ENCODE peak calls at places on chromosomes 3 and 15, in eight cellular contexts. B is A549, Q is WTC11, O is SK-N-SH, F is K562, U is endothelial cell of umbilical vein, W is GM12878, T is HCT116. N is an unnamed sample.

GRCh38 chr3:153614563-153614962 is 452.5 kb downstream of the RAP2B start:
- DNase-seq in W (no peak), B (peak), U (peak), F (no peak), T (peak), O (no peak), Q (no peak), N (no peak)

GRCh38 chr3:134031620-134031915 is 1.8 kb upstream of the SLCO2A1 start:
- DNase-seq in W (no peak), B (no peak), Q (no peak), F (no peak), T (no peak), U (no peak), O (no peak), N (no peak)

GRCh38 chr3:44125882-44126281 is 115.8 kb upstream of the TOPAZ1 start:
- DNase-seq in F (no peak), Q (no peak), B (no peak), O (no peak), T (no peak), U (no peak), W (no peak), N (no peak)

GRCh38 chr3:192409838-192410683 is 317.3 kb downstream of the FGF12 start:
- DNase-seq in W (no peak), B (peak), Q (peak), F (no peak), T (no peak), U (peak), O (no peak), N (no peak)

GRCh38 chr15:66715181-66715624 is 13.2 kb downstream of the SMAD6 start:
- DNase-seq in W (no peak), F (no peak), B (no peak), O (peak), T (no peak), U (no peak), Q (no peak), N (no peak)

GRCh38 chr3:133578548-133579191 is 5.2 kb downstream of the CDV3 start:
- DNase-seq in B (peak), Q (no peak), U (peak), O (peak), W (no peak), T (peak), F (peak), N (peak)

GRCh38 chr15:60362318-60363023 is 35.3 kb downstream of the ANXA2 start:
- DNase-seq in F (peak), T (no peak), W (no peak), Q (no peak), B (peak), U (no peak), O (no peak), N (peak)

GRCh38 chr3:115788921-115789470 is 165.7 kb downstream of the GAP43 start:
- DNase-seq in T (peak), F (no peak), O (no peak), Q (no peak), B (peak), U (no peak), W (no peak), N (no peak)

GRCh38 chr3:30199096-30199734 is 407.2 kb upstream of the TGFBR2 start:
- DNase-seq in O (peak), F (peak), B (peak), W (no peak), U (peak), T (peak), Q (peak), N (peak)

GRCh38 chr15:52233405-52233804 is 42.2 kb upstream of the GNB5 start:
- DNase-seq in U (no peak), W (no peak), Q (no peak), F (no peak), T (no peak), O (no peak), B (no peak), N (peak)

GRCh38 chr3:72947715-72948507 is 48.7 kb upstream of the PPP4R2 start:
- DNase-seq in O (no peak), U (no peak), B (no peak), Q (no peak), T (no peak), W (no peak), F (no peak), N (no peak)

GRCh38 chr3:11522398-11522715 is 121.4 kb downstream of the VGLL4 start:
- DNase-seq in W (no peak), U (no peak), B (no peak), F (no peak), Q (no peak), O (no peak), T (no peak), N (no peak)

GRCh38 chr15:39079296-39079834 is 501.5 kb upstream of the THBS1 start:
- DNase-seq in T (no peak), O (no peak), W (no peak), Q (no peak), U (peak), B (peak), F (no peak), N (no peak)

DNA sequence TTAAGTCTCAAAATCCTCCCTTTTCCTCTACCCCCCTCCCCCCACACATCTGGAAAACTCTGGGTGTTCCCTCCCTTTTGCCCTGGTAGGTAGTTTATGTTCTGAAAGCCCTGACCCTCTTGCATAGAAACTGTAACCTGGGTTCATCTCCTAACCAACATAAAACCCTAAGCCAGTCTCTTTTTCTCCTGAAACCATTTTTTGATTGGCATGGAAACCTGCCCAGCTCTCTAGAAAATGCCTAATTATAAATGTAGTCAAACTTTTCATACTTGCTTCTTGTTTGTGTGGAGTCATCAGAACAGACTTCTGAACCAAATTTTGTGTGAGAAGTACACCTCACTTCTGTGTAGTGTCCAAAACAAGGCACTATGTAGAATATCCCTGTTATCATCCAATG is 1264.4 kb downstream of the SI start:
- DNase-seq in W (no peak), U (no peak), O (no peak), T (no peak), B (no peak), F (no peak), Q (no peak), N (no peak)
- TF ChIP-seq MAX in W (no peak), U (no peak), O (no peak), T (no peak), B (no peak), F (no peak), Q (no peak), N (no peak)

DNA sequence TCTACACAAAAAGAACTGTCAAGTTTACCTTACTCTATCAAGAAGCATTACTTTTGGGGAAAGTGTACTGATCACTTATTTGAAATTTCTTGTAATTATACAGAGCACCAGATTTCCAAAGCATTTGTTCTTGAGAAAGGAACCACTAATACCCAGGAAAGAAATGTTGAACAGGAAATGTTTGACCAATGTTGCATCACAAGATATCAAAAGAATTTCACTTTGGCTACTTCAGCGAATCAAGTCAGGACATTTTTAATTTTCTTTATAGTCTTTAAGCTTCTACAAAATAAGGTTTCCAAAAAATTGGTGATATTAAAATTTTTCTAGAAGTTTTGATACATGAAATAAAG is 422.0 kb downstream of the MECOM start:
- DNase-seq in F (no peak), Q (no peak), W (no peak), O (no peak), T (no peak), B (no peak), U (peak), N (no peak)
- TF ChIP-seq MAX in F (no peak), Q (no peak), W (no peak), O (no peak), T (no peak), B (no peak), U (no peak), N (no peak)

DNA sequence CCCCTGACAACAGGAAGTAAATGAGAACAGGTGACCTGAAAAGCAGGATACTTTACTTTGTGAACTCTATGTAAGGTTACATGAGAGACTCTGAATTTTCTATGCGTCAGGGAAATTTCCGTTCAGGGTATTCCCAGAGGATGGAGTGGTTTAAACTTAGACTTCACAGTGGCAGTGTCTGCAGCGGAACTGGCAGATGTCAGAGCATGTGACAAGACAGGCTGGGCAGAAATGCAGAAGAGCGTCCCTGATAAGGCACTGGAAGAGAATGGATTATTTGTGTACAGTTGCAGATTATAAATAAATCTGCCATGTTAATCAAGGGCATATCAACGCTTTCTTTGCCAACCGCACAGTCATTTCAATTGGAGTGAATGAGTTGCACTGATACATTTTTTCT is 598.4 kb upstream of the ZNF717 start:
- DNase-seq in Q (no peak), U (no peak), O (peak), T (no peak), B (no peak), W (no peak), F (no peak), N (peak)
- TF ChIP-seq MAX in Q (no peak), U (no peak), O (no peak), T (no peak), B (no peak), W (no peak), F (no peak), N (no peak)

GRCh38 chr3:2096196-2096595 is 2.5 kb upstream of the CNTN4 start:
- DNase-seq in Q (no peak), B (no peak), T (no peak), O (no peak), U (no peak), F (no peak), W (no peak), N (no peak)

GRCh38 chr3:2099779-2100191 is 1.1 kb downstream of the CNTN4 start:
- DNase-seq in Q (no peak), T (no peak), B (no peak), U (no peak), O (no peak), W (no peak), F (no peak), N (no peak)

GRCh38 chr3:2099028-2099671 is 484 bp downstream of the CNTN4 start:
- DNase-seq in B (no peak), F (no peak), U (no peak), W (no peak), Q (no peak), T (no peak), O (peak), N (no peak)

GRCh38 chr3:2097641-2098191 is 950 bp upstream of the CNTN4 start:
- DNase-seq in Q (no peak), U (no peak), T (no peak), O (peak), B (no peak), F (no peak), W (no peak), N (no peak)

DNA sequence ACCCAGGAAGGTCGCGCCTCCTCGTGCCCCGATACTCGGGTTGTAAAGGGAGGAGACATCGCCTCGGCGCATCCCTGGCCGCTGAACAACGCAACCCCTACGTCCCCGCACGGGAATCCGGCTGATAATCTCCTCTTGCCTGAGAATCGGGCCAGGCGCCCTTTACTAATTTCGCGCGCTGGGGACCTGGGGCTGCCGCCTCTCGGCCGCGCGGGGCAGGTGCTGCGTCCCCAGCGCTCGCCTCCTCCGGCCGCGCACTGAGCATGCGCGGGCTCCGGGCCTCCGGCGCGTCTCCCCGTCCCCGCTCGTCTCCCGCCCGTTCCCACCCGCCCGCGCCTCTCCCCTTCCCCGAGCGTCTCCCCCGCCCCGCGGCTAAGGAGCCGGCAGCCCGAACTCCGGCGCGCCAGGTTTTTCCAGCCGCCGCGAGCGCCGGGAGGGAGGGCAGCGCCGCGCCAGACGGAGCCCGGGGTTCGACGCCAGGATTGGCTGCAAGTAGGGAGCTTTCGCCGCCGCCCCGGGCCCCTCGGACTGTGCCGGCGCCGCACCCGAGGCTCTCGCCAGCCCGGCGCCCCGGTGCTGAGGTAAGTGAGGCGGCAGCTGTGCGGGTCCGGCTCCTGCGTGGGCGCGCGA is at the start of gene CNTN4:
- DNase-seq in U (no peak), T (no peak), B (peak), W (no peak), O (peak), Q (no peak), F (no peak), N (no peak)
- TF ChIP-seq MAX in U (no peak), T (no peak), B (no peak), W (no peak), O (no peak), Q (no peak), F (no peak), N (no peak)

GRCh38 chr15:76512971-76513370 is 176.4 kb downstream of the ISL2 start:
- DNase-seq in B (no peak), W (no peak), F (no peak), O (no peak), U (no peak), Q (no peak), T (no peak), N (no peak)
- TF ChIP-seq MAX in B (no peak), W (no peak), F (no peak), O (no peak), U (no peak), Q (no peak), T (no peak), N (no peak)

GRCh38 chr3:9581742-9582141 is 28.1 kb upstream of the LHFPL4 start:
- DNase-seq in W (no peak), T (no peak), O (no peak), B (no peak), U (no peak), F (no peak), Q (no peak), N (no peak)
- TF ChIP-seq MAX in W (no peak), T (no peak), O (no peak), B (no peak), U (no peak), F (no peak), Q (no peak), N (no peak)

DNA sequence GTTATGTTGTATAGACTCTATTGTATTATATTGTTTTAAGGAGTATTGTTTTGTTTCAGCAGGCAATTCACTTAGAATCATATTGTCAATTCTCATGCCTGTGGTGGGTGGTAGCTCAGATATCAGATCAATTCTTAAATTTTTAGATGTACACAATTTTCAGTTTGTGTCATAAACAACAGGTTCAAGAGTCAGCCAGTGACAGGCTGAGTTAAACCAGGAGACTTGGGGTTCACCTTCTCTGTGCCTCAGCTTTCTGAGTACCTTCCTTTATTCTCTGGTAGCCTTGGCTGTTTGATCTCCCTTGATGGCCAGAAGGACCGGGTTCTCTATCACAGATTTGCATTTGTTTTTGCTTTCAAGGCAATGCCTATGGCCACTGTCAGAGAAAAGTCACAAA is 199.9 kb upstream of the KCNMB2 start:
- DNase-seq in Q (no peak), F (no peak), U (peak), W (no peak), T (no peak), O (no peak), B (no peak), N (no peak)
- TF ChIP-seq MAX in Q (no peak), F (no peak), U (no peak), W (no peak), T (no peak), O (no peak), B (no peak), N (no peak)